ENCODE peak calls at places on chromosome 9, in seven cellular contexts. E is M059J, B is GM06990, U is left ventricle myocardium inferior, Y is GM04503, G is heart right ventricle, H is aorta. O is an unnamed sample.

GRCh38 chr9:135073081-135073740 is 14.3 kb upstream of the OLFM1 start:
- DNase-seq in U (no peak), E (no peak), G (no peak), Y (no peak), H (no peak), B (no peak), O (no peak)

GRCh38 chr9:113973963-113974413 is 97.9 kb downstream of the ZNF618 start:
- DNase-seq in E (peak; percentile 41), G (no peak), H (no peak), U (no peak), B (no peak), Y (peak; percentile 22), O (no peak)

GRCh38 chr9:124708633-124709032 is 62.5 kb downstream of the NR6A1 start:
- DNase-seq in H (no peak), Y (no peak), G (no peak), U (no peak), B (no peak), E (peak; percentile 99), O (no peak)

GRCh38 chr9:136943291-136944093 is 1.0 kb downstream of the FBXW5 start:
- DNase-seq in B (peak; percentile 64), Y (no peak), H (peak; percentile 69), E (peak; percentile 52), G (no peak), U (no peak), O (peak; percentile 78)

GRCh38 chr9:112699230-112699629 is 18.7 kb downstream of the INIP start:
- DNase-seq in B (peak; percentile 31), Y (no peak), U (no peak), H (no peak), G (no peak), E (no peak), O (peak; percentile 32)

GRCh38 chr9:85182381-85182780 is 512.9 kb downstream of the NTRK2 start:
- DNase-seq in Y (no peak), E (peak; percentile 59), H (no peak), G (no peak), U (no peak), B (no peak), O (no peak)

GRCh38 chr9:93450817-93451761 is at the start of gene FAM120A:
- DNase-seq in B (peak; percentile 87), H (peak; percentile 84), Y (no peak), U (peak; percentile 73), G (peak; percentile 78), E (peak; percentile 74), O (peak; percentile 92)

GRCh38 chr9:110049699-110050450 is 158.1 kb downstream of the C9orf152 start:
- DNase-seq in U (peak; percentile 44), B (no peak), E (peak; percentile 66), Y (no peak), H (peak; percentile 53), G (peak; percentile 48), O (peak; percentile 37)

GRCh38 chr9:16637218-16637617 is 233.3 kb downstream of the BNC2 start:
- DNase-seq in H (no peak), B (no peak), Y (no peak), E (no peak), G (no peak), U (no peak), O (no peak)

GRCh38 chr9:107260437-107261081 is 22.5 kb upstream of the RAD23B start:
- DNase-seq in Y (no peak), G (no peak), H (no peak), B (peak; percentile 66), E (peak; percentile 67), U (no peak), O (peak; percentile 73)

GRCh38 chr9:76681556-76681955 is 82.7 kb upstream of the PCA3 start:
- DNase-seq in Y (no peak), E (no peak), B (no peak), H (no peak), G (no peak), U (no peak), O (no peak)

GRCh38 chr9:19804431-19804830 is 15.6 kb upstream of the SLC24A2 start:
- DNase-seq in B (no peak), G (no peak), Y (no peak), U (no peak), H (no peak), E (no peak), O (no peak)

GRCh38 chr9:3018691-3019230 is 174.9 kb upstream of the PUM3 start:
- DNase-seq in Y (no peak), G (no peak), B (no peak), E (no peak), U (no peak), H (no peak), O (no peak)

GRCh38 chr9:131727184-131727785 is 12.6 kb downstream of the RAPGEF1 start:
- DNase-seq in E (peak; percentile 89), H (peak; percentile 70), Y (no peak), B (no peak), G (no peak), U (no peak), O (no peak)

GRCh38 chr9:4292781-4293180 is 7.1 kb downstream of the GLIS3 start:
- DNase-seq in H (no peak), E (peak; percentile 73), Y (no peak), G (no peak), B (no peak), U (no peak), O (no peak)

GRCh38 chr9:97633859-97634485 is 351 bp downstream of the NCBP1 start:
- DNase-seq in Y (no peak), E (peak; percentile 22), H (no peak), U (no peak), G (no peak), B (no peak), O (no peak)

GRCh38 chr9:99823392-99824377 is 2.0 kb downstream of the NR4A3 start:
- DNase-seq in B (peak; percentile 62), U (peak; percentile 17), Y (no peak), H (peak; percentile 64), G (peak; percentile 39), E (peak; percentile 57), O (peak; percentile 77)

GRCh38 chr9:33791117-33791516 is 4.2 kb upstream of the PRSS3 start:
- DNase-seq in H (peak; percentile 58), G (no peak), U (no peak), B (no peak), E (peak; percentile 89), Y (no peak), O (no peak)